ENCODE peak calls at places on chromosomes 5 and 9, in eight cellular contexts. B is pancreas; R is GM06990; L is astrocyte of the spinal cord; P is colonic mucosa; G is AG04450; D is cardiac muscle cell; Q is CD8-positive, alpha-beta T cell. S is an unnamed sample.

GRCh38 chr5:40622463-40623252 is 57.1 kb upstream of the PTGER4 start:
- DNase-seq in L (no peak), R (no peak), Q (no peak), P (no peak), G (no peak), D (no peak), B (no peak), S (no peak)

GRCh38 chr5:102865171-102865509 is 110.0 kb downstream of the PAM start:
- DNase-seq in B (no peak), R (no peak), D (peak), L (no peak), Q (no peak), G (no peak), P (no peak), S (no peak)

GRCh38 chr5:16736158-16736994 is 119.6 kb upstream of the RETREG1 start:
- DNase-seq in R (no peak), D (peak), Q (no peak), L (peak), G (peak), P (peak), B (peak), S (no peak)

GRCh38 chr5:149631506-149631905 is 50.2 kb downstream of the ARHGEF37 start:
- DNase-seq in L (no peak), Q (no peak), B (no peak), G (no peak), D (no peak), P (no peak), R (no peak), S (no peak)

GRCh38 chr5:120682851-120683250 is 218.8 kb downstream of the PRR16 start:
- DNase-seq in P (no peak), R (no peak), B (no peak), G (no peak), Q (no peak), D (no peak), L (peak), S (peak)

GRCh38 chr5:14370386-14370785 is 211.2 kb upstream of the OTULINL start:
- DNase-seq in B (no peak), R (no peak), P (no peak), D (no peak), G (no peak), Q (no peak), L (no peak), S (no peak)

GRCh38 chr5:180599981-180600553 is 8.8 kb upstream of the SCGB3A1 start:
- DNase-seq in P (no peak), D (no peak), R (no peak), B (no peak), Q (no peak), G (no peak), L (no peak), S (no peak)

GRCh38 chr9:31137850-31138160 is 1246.6 kb upstream of the ACO1 start:
- DNase-seq in R (no peak), D (no peak), P (no peak), B (no peak), G (no peak), Q (no peak), L (no peak), S (no peak)

GRCh38 chr5:45094876-45095275 is 286.1 kb downstream of the MRPS30 start:
- DNase-seq in P (no peak), G (no peak), D (no peak), Q (no peak), R (no peak), B (no peak), L (no peak), S (no peak)

GRCh38 chr5:169980418-169981053 is at the start of gene INSYN2B:
- DNase-seq in G (peak), D (peak), R (no peak), L (peak), P (peak), Q (no peak), B (peak), S (peak)

GRCh38 chr5:154146409-154146808 is 44.1 kb upstream of the GALNT10 start:
- DNase-seq in G (no peak), L (no peak), P (no peak), Q (no peak), D (no peak), R (no peak), B (no peak), S (no peak)

GRCh38 chr9:130579738-130580463 is 524 bp downstream of the FUBP3 start:
- DNase-seq in R (no peak), P (no peak), G (no peak), Q (no peak), B (no peak), L (no peak), D (no peak), S (no peak)

GRCh38 chr9:104794070-104794469 is 30.1 kb downstream of the NIPSNAP3B start:
- DNase-seq in G (no peak), L (no peak), Q (no peak), P (no peak), B (no peak), R (no peak), D (no peak), S (no peak)

GRCh38 chr9:90659626-90660364 is 17.2 kb upstream of the DIRAS2 start:
- DNase-seq in R (no peak), D (no peak), P (no peak), G (no peak), L (peak), Q (no peak), B (no peak), S (no peak)

GRCh38 chr9:125556046-125556445 is 151.0 kb downstream of the MAPKAP1 start:
- DNase-seq in P (no peak), Q (no peak), L (no peak), D (no peak), G (no peak), B (no peak), R (no peak), S (no peak)

GRCh38 chr5:173535166-173535975 is 81.1 kb downstream of the BOD1 start:
- DNase-seq in B (no peak), L (no peak), D (no peak), R (no peak), P (no peak), Q (no peak), G (no peak), S (no peak)

GRCh38 chr5:125410501-125411162 is 664.2 kb upstream of the ZNF608 start:
- DNase-seq in B (no peak), L (peak), P (no peak), R (no peak), G (no peak), D (no peak), Q (no peak), S (peak)

GRCh38 chr9:76691761-76692313 is 72.4 kb upstream of the PCA3 start:
- DNase-seq in P (peak), D (peak), B (no peak), G (no peak), R (no peak), L (peak), Q (no peak), S (no peak)

GRCh38 chr5:140182803-140183367 is 7.9 kb downstream of the CYSTM1 start:
- DNase-seq in G (no peak), B (peak), P (peak), L (peak), Q (no peak), R (no peak), D (peak), S (peak)

GRCh38 chr5:153490124-153491085 is at the start of gene GRIA1:
- DNase-seq in B (no peak), Q (no peak), R (no peak), G (no peak), P (no peak), L (peak), D (peak), S (no peak)

GRCh38 chr5:38557309-38557710 is 864 bp upstream of the LIFR start:
- DNase-seq in L (no peak), D (no peak), Q (no peak), R (no peak), P (no peak), G (no peak), B (peak), S (no peak)

GRCh38 chr9:137402752-137403151 is 20.2 kb downstream of the EXD3 start:
- DNase-seq in D (no peak), Q (no peak), R (no peak), L (no peak), P (no peak), G (no peak), B (no peak), S (no peak)

GRCh38 chr9:113536483-113537226 is 73.1 kb downstream of the RGS3 start:
- DNase-seq in D (no peak), G (no peak), Q (no peak), P (peak), L (no peak), B (no peak), R (no peak), S (no peak)

GRCh38 chr5:132069994-132070393 is 3.6 kb upstream of the CSF2 start:
- DNase-seq in D (no peak), R (no peak), Q (no peak), B (no peak), P (no peak), L (no peak), G (no peak), S (no peak)

GRCh38 chr9:127586537-127586936 is 25.5 kb upstream of the STXBP1 start:
- DNase-seq in G (no peak), P (peak), B (peak), L (peak), R (no peak), D (peak), Q (peak), S (no peak)

GRCh38 chr5:87127426-87127825 is 140.3 kb upstream of the RASA1 start:
- DNase-seq in B (no peak), R (no peak), D (no peak), Q (no peak), G (peak), L (peak), P (no peak), S (peak)

GRCh38 chr9:136666364-136667216 is 3.9 kb downstream of the EGFL7 start:
- DNase-seq in Q (no peak), R (no peak), D (peak), B (no peak), P (no peak), G (no peak), L (no peak), S (no peak)

GRCh38 chr5:179128976-179129375 is 68.8 kb downstream of the ZNF354C start:
- DNase-seq in D (no peak), B (no peak), Q (no peak), L (no peak), R (no peak), G (no peak), P (no peak), S (no peak)

GRCh38 chr9:21591221-21592062 is 109.3 kb upstream of the IFNE start:
- DNase-seq in L (peak), R (no peak), P (no peak), B (no peak), G (peak), Q (no peak), D (no peak), S (peak)

GRCh38 chr5:79800979-79801827 is 111.6 kb downstream of the CMYA5 start:
- DNase-seq in G (no peak), R (no peak), B (no peak), D (no peak), L (peak), Q (no peak), P (no peak), S (no peak)

GRCh38 chr5:150291388-150292385 is 2.1 kb upstream of the CAMK2A start:
- DNase-seq in G (no peak), D (no peak), Q (no peak), P (no peak), B (no peak), L (peak), R (no peak), S (no peak)

GRCh38 chr5:75844301-75844700 is 127.1 kb upstream of the POC5 start:
- DNase-seq in B (no peak), P (no peak), L (no peak), G (no peak), D (no peak), Q (no peak), R (no peak), S (no peak)

GRCh38 chr5:61330879-61331406 is 1.1 kb upstream of the ZSWIM6 start:
- DNase-seq in B (peak), D (peak), P (peak), R (peak), G (no peak), L (peak), Q (peak), S (no peak)

GRCh38 chr9:68983797-68984419 is 30.0 kb downstream of the PRKACG start:
- DNase-seq in P (no peak), Q (no peak), G (no peak), R (no peak), L (no peak), B (no peak), D (no peak), S (no peak)

GRCh38 chr5:102511666-102512065 is 12.9 kb upstream of the SLCO6A1 start:
- DNase-seq in D (no peak), G (no peak), Q (no peak), L (peak), B (no peak), R (no peak), P (no peak), S (no peak)

GRCh38 chr9:103319979-103320378 is 324.8 kb downstream of the CYLC2 start:
- DNase-seq in R (no peak), L (no peak), G (no peak), Q (no peak), D (no peak), P (no peak), B (no peak), S (no peak)

GRCh38 chr5:66945389-66946349 is 250.9 kb downstream of the CD180 start:
- DNase-seq in L (no peak), D (no peak), R (no peak), P (no peak), Q (no peak), G (no peak), B (no peak), S (no peak)

GRCh38 chr5:7779019-7779662 is 71.8 kb downstream of the CFAP90 start:
- DNase-seq in R (no peak), D (no peak), Q (no peak), B (no peak), L (no peak), P (no peak), G (no peak), S (no peak)

GRCh38 chr5:167608708-167609272 is 682.7 kb upstream of the WWC1 start:
- DNase-seq in L (no peak), Q (no peak), D (no peak), R (no peak), P (no peak), G (no peak), B (no peak), S (no peak)

GRCh38 chr5:35773936-35774335 is 82.8 kb upstream of the IL7R start:
- DNase-seq in L (no peak), G (no peak), B (no peak), R (no peak), P (no peak), Q (no peak), D (no peak), S (peak)

GRCh38 chr5:35776757-35777156 is 79.9 kb upstream of the IL7R start:
- DNase-seq in P (no peak), G (no peak), D (no peak), Q (no peak), R (no peak), B (no peak), L (no peak), S (no peak)

GRCh38 chr5:35778259-35778769 is 78.4 kb upstream of the IL7R start:
- DNase-seq in G (no peak), R (no peak), D (no peak), Q (no peak), B (no peak), P (no peak), L (no peak), S (no peak)

GRCh38 chr5:35780236-35780635 is 76.5 kb upstream of the IL7R start:
- DNase-seq in L (no peak), R (no peak), P (no peak), G (no peak), D (no peak), B (no peak), Q (peak), S (no peak)

GRCh38 chr5:35777358-35778087 is 79.2 kb upstream of the IL7R start:
- DNase-seq in D (peak), P (peak), L (peak), R (peak), Q (peak), G (peak), B (peak), S (peak)
- TF ChIP-seq CTCF in D (peak), P (peak), L (peak), R (peak), Q (peak), G (peak), B (peak), S (peak)

GRCh38 chr9:134642385-134643181 is 980 bp downstream of the COL5A1 start:
- DNase-seq in R (no peak), Q (no peak), G (peak), P (peak), B (peak), L (peak), D (peak), S (peak)
- H3K4me3 ChIP-seq in R (no peak), Q (no peak), G (peak), P (peak), B (peak), L (peak), D (peak), S (peak)

GRCh38 chr5:96999856-97000255 is 64.0 kb downstream of the LNPEP start:
- DNase-seq in L (no peak), R (no peak), B (no peak), G (no peak), D (no peak), Q (no peak), P (no peak), S (no peak)

GRCh38 chr5:97000391-97000790 is 64.5 kb downstream of the LNPEP start:
- DNase-seq in R (no peak), B (no peak), L (no peak), G (no peak), D (no peak), Q (no peak), P (no peak), S (no peak)

GRCh38 chr5:96994493-96994892 is 58.6 kb downstream of the LNPEP start:
- DNase-seq in P (no peak), R (no peak), D (no peak), Q (no peak), B (no peak), G (no peak), L (no peak), S (no peak)

GRCh38 chr5:96995419-96995818 is 59.5 kb downstream of the LNPEP start:
- DNase-seq in Q (no peak), G (no peak), P (no peak), D (no peak), B (no peak), R (no peak), L (no peak), S (no peak)

DNA sequence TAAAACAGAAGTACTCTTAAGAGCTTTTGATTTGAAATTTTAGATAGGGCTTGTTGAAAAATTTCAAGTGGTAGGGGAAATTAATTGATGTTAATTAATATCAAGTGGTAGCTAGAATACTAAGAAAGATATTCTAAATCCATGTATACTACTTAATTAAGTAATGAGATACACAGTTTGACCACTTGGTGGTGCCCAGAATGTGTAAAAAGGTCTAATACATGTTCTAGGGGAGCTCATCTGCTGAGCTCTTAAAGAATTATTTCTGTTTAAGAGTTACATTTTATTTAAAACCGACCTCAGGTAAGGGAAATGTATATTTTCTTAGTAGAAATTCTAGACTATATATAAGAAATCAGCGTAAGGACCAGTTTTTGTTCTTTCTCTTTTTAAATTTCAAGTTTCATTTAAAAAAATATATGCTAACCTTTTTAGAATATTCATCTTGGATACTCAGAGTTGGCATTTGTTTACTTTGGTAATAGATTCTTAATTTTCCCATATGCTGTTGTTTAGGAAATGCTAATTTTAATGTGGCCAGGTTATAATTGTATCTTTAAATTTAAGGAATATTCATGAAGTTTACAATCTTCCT is 61.5 kb downstream of the LNPEP start:
- DNase-seq in G (no peak), L (peak), P (no peak), R (peak), D (peak), Q (no peak), B (no peak), S (no peak)
- TF ChIP-seq CTCF in G (peak), L (peak), P (peak), R (peak), D (peak), Q (peak), B (peak), S (peak)

GRCh38 chr5:35320029-35320428 is 89.7 kb upstream of the PRLR start:
- DNase-seq in G (no peak), P (no peak), D (no peak), R (peak), B (no peak), Q (no peak), L (no peak), S (no peak)
- H3K4me3 ChIP-seq in G (no peak), P (no peak), D (no peak), R (no peak), B (no peak), Q (no peak), L (no peak), S (no peak)

GRCh38 chr5:110727025-110727314 is 499 bp upstream of the TMEM232 start:
- DNase-seq in Q (no peak), P (no peak), D (peak), B (no peak), L (no peak), R (no peak), G (no peak), S (no peak)
- TF ChIP-seq CTCF in Q (no peak), P (no peak), D (no peak), B (no peak), L (peak), R (peak), G (peak), S (peak)

S was measured in AG09309.